ENCODE peak calls at places on chromosome 2, in four cellular contexts. One of them, this sample, is unnamed.

GRCh38 chr2:160464996-160465395 is 28.6 kb downstream of the RBMS1 start:
- DNase-seq in effector CD4-positive, alpha-beta T cell: no peak
- DNase-seq in upper lobe of right lung: no peak
- DNase-seq in stimulated activated CD4-positive, alpha-beta T cell treated with anti-CD3 and anti-CD28 coated beads, Interleukin-15, amount 100 ng/mL, for 48 hours: no peak
- DNase-seq in this sample: no peak

GRCh38 chr2:88180594-88181240 is 10.6 kb downstream of the THNSL2 start:
- DNase-seq in effector CD4-positive, alpha-beta T cell: no peak
- DNase-seq in stimulated activated CD4-positive, alpha-beta T cell treated with anti-CD3 and anti-CD28 coated beads, Interleukin-15, amount 100 ng/mL, for 48 hours: no peak
- DNase-seq in upper lobe of right lung: no peak
- DNase-seq in this sample: no peak

GRCh38 chr2:188391354-188391753 is 99.7 kb downstream of the GULP1 start:
- DNase-seq in effector CD4-positive, alpha-beta T cell: no peak
- DNase-seq in stimulated activated CD4-positive, alpha-beta T cell treated with anti-CD3 and anti-CD28 coated beads, Interleukin-15, amount 100 ng/mL, for 48 hours: no peak
- DNase-seq in upper lobe of right lung: no peak
- DNase-seq in this sample: no peak

GRCh38 chr2:3237501-3237889 is 140.1 kb downstream of the EIPR1 start:
- DNase-seq in upper lobe of right lung: no peak
- DNase-seq in stimulated activated CD4-positive, alpha-beta T cell treated with anti-CD3 and anti-CD28 coated beads, Interleukin-15, amount 100 ng/mL, for 48 hours: no peak
- DNase-seq in effector CD4-positive, alpha-beta T cell: no peak
- DNase-seq in this sample: no peak

GRCh38 chr2:16774091-16774490 is 108.5 kb upstream of the CYRIA start:
- DNase-seq in effector CD4-positive, alpha-beta T cell: no peak
- DNase-seq in upper lobe of right lung: no peak
- DNase-seq in stimulated activated CD4-positive, alpha-beta T cell treated with anti-CD3 and anti-CD28 coated beads, Interleukin-15, amount 100 ng/mL, for 48 hours: no peak
- DNase-seq in this sample: no peak

GRCh38 chr2:138421971-138422335 is 79.6 kb upstream of the SPOPL start:
- DNase-seq in stimulated activated CD4-positive, alpha-beta T cell treated with anti-CD3 and anti-CD28 coated beads, Interleukin-15, amount 100 ng/mL, for 48 hours: no peak
- DNase-seq in effector CD4-positive, alpha-beta T cell: no peak
- DNase-seq in upper lobe of right lung: no peak
- DNase-seq in this sample: no peak

GRCh38 chr2:241913703-241914102 is 44.2 kb downstream of the RTP5 start:
- DNase-seq in stimulated activated CD4-positive, alpha-beta T cell treated with anti-CD3 and anti-CD28 coated beads, Interleukin-15, amount 100 ng/mL, for 48 hours: no peak
- DNase-seq in effector CD4-positive, alpha-beta T cell: no peak
- DNase-seq in upper lobe of right lung: peak; percentile 41
- DNase-seq in this sample: no peak

GRCh38 chr2:224983719-224984388 is 58.4 kb downstream of the DOCK10 start:
- DNase-seq in stimulated activated CD4-positive, alpha-beta T cell treated with anti-CD3 and anti-CD28 coated beads, Interleukin-15, amount 100 ng/mL, for 48 hours: no peak
- DNase-seq in upper lobe of right lung: no peak
- DNase-seq in effector CD4-positive, alpha-beta T cell: no peak
- DNase-seq in this sample: no peak

This sample was measured in right atrium auricular region.